ENCODE peak calls at places on chromosomes 16 and 17, in seven cellular contexts. N is midbrain; P is NCI-H2081; D is neural crest cell; Q is H9; U is caudate nucleus; E is activated CD4-positive, alpha-beta T cell treated with anti-CD3 and anti-CD28 coated beads, Interleukin-2, amount 50 U/mL, for 48 hours. R is an unnamed sample.

GRCh38 chr17:81403671-81404534 is 8.6 kb downstream of the BAHCC1 start:
- DNase-seq in E (no peak), U (no peak), N (no peak), Q (no peak), D (no peak), P (no peak), R (no peak)

GRCh38 chr16:89593841-89594240 is 18.3 kb downstream of the CPNE7 start:
- DNase-seq in N (no peak), D (no peak), P (no peak), U (no peak), E (no peak), Q (no peak), R (no peak)

GRCh38 chr16:55056585-55057520 is 126.2 kb downstream of the IRX5 start:
- DNase-seq in P (no peak), E (no peak), U (no peak), N (no peak), D (peak; percentile 50), Q (peak; percentile 71), R (no peak)

GRCh38 chr17:40122944-40123810 is 1.4 kb downstream of the MSL1 start:
- DNase-seq in D (peak; percentile 53), E (peak; percentile 64), U (no peak), Q (peak; percentile 87), P (peak; percentile 65), N (no peak), R (no peak)

GRCh38 chr16:1677339-1677738 is 740 bp upstream of the JPT2 start:
- DNase-seq in N (no peak), P (no peak), U (no peak), D (no peak), E (no peak), Q (no peak), R (no peak)

GRCh38 chr16:55656695-55657092 is 906 bp downstream of the SLC6A2 start:
- DNase-seq in U (no peak), N (no peak), D (no peak), Q (peak; percentile 55), P (no peak), E (no peak), R (no peak)

GRCh38 chr16:50861926-50862325 is 120.0 kb downstream of the CYLD start:
- DNase-seq in E (no peak), U (no peak), Q (no peak), P (no peak), D (no peak), N (no peak), R (no peak)

GRCh38 chr17:5785867-5786509 is 201.7 kb upstream of the NLRP1 start:
- DNase-seq in U (no peak), N (no peak), P (no peak), E (no peak), Q (no peak), D (no peak), R (no peak)

GRCh38 chr16:9261376-9261775 is 169.9 kb downstream of the HAPSTR1 start:
- DNase-seq in D (no peak), P (no peak), E (no peak), Q (no peak), U (no peak), N (no peak), R (no peak)

GRCh38 chr16:88308441-88309173 is 74.2 kb upstream of the ZNF469 start:
- DNase-seq in N (no peak), U (no peak), E (no peak), D (no peak), Q (no peak), P (no peak), R (no peak)

R was measured in Ammon's horn.